ENCODE peak calls at places on chromosomes 6 and 20, in nine cellular contexts. F is spleen, I is Peyer's patch, A is cardiac muscle cell, N is IMR-90, P is HCT116, M is transverse colon, C is breast epithelium, Y is astrocyte. G is an unnamed sample.

GRCh38 chr6:34745277-34746103 is 11.8 kb upstream of the SNRPC start:
- DNase-seq in F (no peak), I (peak; percentile 65), A (peak; percentile 62), N (peak; percentile 72), P (no peak), M (peak; percentile 68), C (peak; percentile 69), Y (peak; percentile 91), G (peak; percentile 89)

GRCh38 chr6:163956571-163957407 is 542.3 kb downstream of the QKI start:
- DNase-seq in F (peak; percentile 84), I (no peak), A (peak; percentile 81), N (peak; percentile 78), P (peak; percentile 67), M (peak; percentile 74), C (peak; percentile 43), Y (peak; percentile 62), G (peak; percentile 20)

GRCh38 chr6:170388113-170388512 is 81.6 kb downstream of the FAM120B start:
- DNase-seq in F (no peak), I (no peak), A (peak; percentile 77), N (peak; percentile 56), P (no peak), M (no peak), C (no peak), Y (peak; percentile 62), G (peak; percentile 71)

GRCh38 chr20:48463916-48464315 is 363.9 kb downstream of the PREX1 start:
- DNase-seq in F (peak; percentile 40), I (no peak), A (peak; percentile 46), N (peak; percentile 63), P (no peak), M (no peak), C (no peak), Y (peak; percentile 74), G (peak; percentile 2)

GRCh38 chr6:28558629-28559028 is 32.9 kb downstream of the GPX5 start:
- DNase-seq in F (no peak), I (no peak), A (no peak), N (no peak), P (no peak), M (no peak), C (no peak), Y (no peak), G (no peak)

GRCh38 chr20:14062786-14063185 is 67.5 kb downstream of the MACROD2 start:
- DNase-seq in F (no peak), I (no peak), A (no peak), N (no peak), P (no peak), M (no peak), C (no peak), Y (peak; percentile 15), G (no peak)

GRCh38 chr20:37741055-37741454 is 47.2 kb downstream of the CTNNBL1 start:
- DNase-seq in F (no peak), I (no peak), A (peak; percentile 32), N (peak; percentile 63), P (no peak), M (no peak), C (no peak), Y (peak; percentile 49), G (peak; percentile 23)

GRCh38 chr6:162750776-162751175 is 23.0 kb downstream of the PACRG start:
- DNase-seq in F (no peak), I (no peak), A (no peak), N (peak; percentile 2), P (no peak), M (no peak), C (no peak), Y (peak; percentile 65), G (peak; percentile 19)

GRCh38 chr6:22003219-22003779 is 293.5 kb downstream of the PRL start:
- DNase-seq in F (no peak), I (no peak), A (no peak), N (peak; percentile 73), P (no peak), M (no peak), C (no peak), Y (peak; percentile 63), G (no peak)

GRCh38 chr6:156928126-156928525 is 150.9 kb downstream of the ARID1B start:
- DNase-seq in F (no peak), I (no peak), A (no peak), N (no peak), P (no peak), M (no peak), C (no peak), Y (no peak), G (no peak)

GRCh38 chr6:32087574-32088486 is 21.3 kb downstream of the TNXB start:
- DNase-seq in F (peak; percentile 94), I (peak; percentile 86), A (peak; percentile 93), N (peak; percentile 46), P (peak; percentile 81), M (peak; percentile 89), C (peak; percentile 56), Y (no peak), G (no peak)

GRCh38 chr6:73983367-73983766 is 287.4 kb downstream of the CD109 start:
- DNase-seq in F (no peak), I (no peak), A (peak; percentile 11), N (peak; percentile 65), P (no peak), M (no peak), C (no peak), Y (peak; percentile 40), G (peak; percentile 16)

GRCh38 chr20:9515211-9515580 is 806 bp downstream of the LAMP5 start:
- DNase-seq in F (no peak), I (no peak), A (no peak), N (no peak), P (no peak), M (no peak), C (no peak), Y (no peak), G (no peak)

GRCh38 chr6:109411034-109411433 is 28.8 kb upstream of the CD164 start:
- DNase-seq in F (no peak), I (no peak), A (no peak), N (no peak), P (no peak), M (no peak), C (no peak), Y (no peak), G (peak; percentile 68)

GRCh38 chr20:63128956-63129355 is 87.0 kb downstream of the YTHDF1 start:
- DNase-seq in F (peak; percentile 43), I (peak; percentile 6), A (no peak), N (no peak), P (no peak), M (no peak), C (no peak), Y (no peak), G (no peak)

GRCh38 chr20:22449115-22449973 is 135.0 kb downstream of the FOXA2 start:
- DNase-seq in F (no peak), I (no peak), A (no peak), N (no peak), P (no peak), M (no peak), C (no peak), Y (no peak), G (no peak)

GRCh38 chr6:14550410-14550809 is 432.8 kb downstream of the CD83 start:
- DNase-seq in F (no peak), I (no peak), A (no peak), N (no peak), P (no peak), M (peak; percentile 27), C (no peak), Y (no peak), G (no peak)

DNA sequence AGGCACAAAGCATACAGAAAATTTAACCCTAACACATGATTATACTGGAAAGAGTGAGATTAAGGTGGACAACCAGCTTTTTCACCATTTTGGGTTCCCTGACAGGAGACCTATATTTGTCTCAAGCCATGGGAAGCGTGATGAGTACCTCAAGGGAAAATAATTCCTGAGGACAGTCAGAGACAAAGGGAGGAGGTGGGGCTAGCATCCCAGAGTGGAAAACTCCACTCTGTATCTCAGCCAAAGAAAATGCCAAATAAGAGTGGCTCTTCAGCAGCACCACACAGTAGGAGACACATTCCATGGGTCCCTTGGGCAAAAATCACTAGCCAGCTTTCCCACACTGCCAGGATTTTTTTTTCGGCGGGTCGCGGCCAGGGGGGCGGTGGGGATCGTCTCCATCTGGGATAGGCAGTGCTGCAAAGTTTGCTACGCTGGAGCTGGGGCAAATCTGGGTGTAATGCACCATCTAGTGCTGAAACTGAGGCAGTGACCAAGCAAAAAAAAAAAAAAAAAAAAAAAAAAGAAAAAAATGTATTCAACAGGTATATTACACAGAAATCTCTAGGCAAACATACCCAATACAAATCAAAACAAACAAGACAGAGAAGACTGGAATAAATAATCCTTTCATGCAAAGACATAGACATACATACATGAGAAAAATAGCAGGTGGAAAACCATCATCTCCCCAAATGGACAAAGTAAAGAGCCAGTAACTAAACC is 77.3 kb upstream of the SLC35F1 start:
- DNase-seq in F (no peak), I (no peak), A (peak; percentile 20), N (peak; percentile 30), P (peak; percentile 51), M (no peak), C (no peak), Y (peak; percentile 29), G (peak; percentile 39)
- TF ChIP-seq CTCF in F (no peak), I (no peak), A (peak; percentile 32), N (peak; percentile 56), P (peak; percentile 54), M (no peak), C (no peak), Y (peak; percentile 67), G (peak; percentile 23)

GRCh38 chr20:46974669-46975434 is 80.2 kb downstream of the EYA2 start:
- DNase-seq in F (no peak), I (no peak), A (no peak), N (no peak), P (no peak), M (no peak), C (peak; percentile 91), Y (no peak), G (peak; percentile 79)
- H3K27me3 ChIP-seq in F (no peaks in the 10 kb centered on the region), I (no peaks in the 10 kb centered on the region), A (no peaks in the 10 kb centered on the region), N (no peaks in the 10 kb centered on the region), P (no peaks in the 10 kb centered on the region), M (peaks cover 5% of the 10 kb centered on the region), C (no peaks in the 10 kb centered on the region), Y (peaks cover 19% of the 10 kb centered on the region), G (no peaks in the 10 kb centered on the region)

DNA sequence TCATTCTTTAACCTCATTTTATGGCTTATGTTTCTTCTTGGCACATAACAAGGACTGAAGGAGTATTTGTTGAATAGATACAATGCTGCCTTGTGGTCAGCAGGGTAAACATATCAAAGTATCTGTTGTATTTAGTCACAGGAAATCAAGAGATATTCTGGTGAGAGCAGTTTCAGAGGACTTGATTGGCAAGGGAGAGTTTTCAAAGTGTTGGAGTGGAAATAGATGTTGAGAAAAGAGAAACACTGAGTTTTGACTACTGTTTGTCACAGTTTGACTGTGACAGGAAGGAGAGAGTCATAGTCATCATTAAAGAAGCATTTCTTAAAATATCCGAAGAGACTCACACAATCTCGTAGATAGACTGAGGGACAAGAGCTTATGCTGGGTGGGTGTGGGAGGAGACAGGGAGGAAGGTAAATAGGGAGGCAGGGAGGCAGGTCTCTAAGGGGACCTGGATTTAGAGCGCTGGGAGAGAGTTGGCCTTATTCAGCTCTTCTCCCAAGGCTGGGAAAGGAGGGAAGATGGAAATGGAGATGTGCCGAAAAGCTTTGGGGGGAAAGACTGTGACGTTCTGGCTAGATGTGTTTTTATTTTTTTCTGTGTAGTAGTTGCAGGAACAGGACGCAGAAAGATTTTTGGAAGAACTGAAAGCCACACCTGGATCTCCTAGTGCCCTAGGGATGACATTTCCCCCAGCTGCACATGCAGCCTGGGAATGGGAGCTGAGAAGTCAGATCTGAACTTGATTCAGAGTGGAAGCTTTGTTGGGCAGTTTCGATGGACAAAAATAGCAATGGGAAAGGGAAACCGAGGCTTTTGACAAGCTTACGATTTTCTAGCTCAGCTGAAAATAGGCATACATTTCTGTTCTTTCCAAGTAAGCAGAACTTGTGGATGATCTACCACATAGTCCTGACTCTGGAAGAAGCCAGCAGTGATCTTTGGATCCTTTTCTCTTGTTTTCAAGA is 65.0 kb upstream of the IFNGR1 start:
- DNase-seq in F (no peak), I (no peak), A (no peak), N (peak; percentile 19), P (no peak), M (no peak), C (no peak), Y (no peak), G (no peak)
- H3K4me1 ChIP-seq in F (no peaks in the 10 kb centered on the region), I (no peaks in the 10 kb centered on the region), A (no peaks in the 10 kb centered on the region), N (no peaks in the 10 kb centered on the region), P (no peaks in the 10 kb centered on the region), M (no peaks in the 10 kb centered on the region), C (no peaks in the 10 kb centered on the region), Y (no peaks in the 10 kb centered on the region), G (no peaks in the 10 kb centered on the region)

GRCh38 chr6:112310439-112311154 is 36.5 kb upstream of the RFPL4B start:
- DNase-seq in F (no peak), I (no peak), A (no peak), N (no peak), P (no peak), M (no peak), C (no peak), Y (no peak), G (no peak)
- TF ChIP-seq CTCF in F (no peak), I (no peak), A (no peak), N (no peak), P (no peak), M (no peak), C (no peak), Y (no peak), G (no peak)